ENCODE peak calls at places on chromosomes 12 and 14, in seven cellular contexts. W is NCI-H226, I is epithelial cell of esophagus, B is adipocyte, Z is Right ventricle myocardium inferior, D is DMS79, N is sciatic nerve. T is an unnamed sample.

GRCh38 chr14:32473476-32473875 is 144.4 kb downstream of the AKAP6 start:
- DNase-seq in W (peak; percentile 55), I (peak; percentile 99), B (peak; percentile 53), Z (peak; percentile 11), D (no peak), N (peak; percentile 63), T (peak; percentile 88)

GRCh38 chr14:75738192-75738591 is 77.1 kb downstream of the TTLL5 start:
- DNase-seq in W (no peak), I (no peak), B (peak; percentile 65), Z (no peak), D (no peak), N (no peak), T (no peak)

GRCh38 chr12:64675795-64676194 is 65.5 kb downstream of the RASSF3 start:
- DNase-seq in W (peak; percentile 72), I (no peak), B (peak; percentile 34), Z (no peak), D (no peak), N (no peak), T (peak; percentile 52)

GRCh38 chr14:34926552-34926951 is 51.4 kb upstream of the BAZ1A start:
- DNase-seq in W (peak; percentile 74), I (no peak), B (peak; percentile 30), Z (no peak), D (no peak), N (no peak), T (peak; percentile 52)

GRCh38 chr14:68199465-68200145 is 380.0 kb downstream of the RAD51B start:
- DNase-seq in W (no peak), I (peak; percentile 13), B (peak; percentile 66), Z (peak; percentile 30), D (no peak), N (no peak), T (peak; percentile 87)

GRCh38 chr14:104292084-104292970 is 153.9 kb downstream of the KIF26A start:
- DNase-seq in W (no peak), I (no peak), B (no peak), Z (peak; percentile 56), D (no peak), N (peak; percentile 33), T (no peak)

GRCh38 chr12:118436002-118436724 is 59.8 kb downstream of the SUDS3 start:
- DNase-seq in W (no peak), I (no peak), B (no peak), Z (no peak), D (no peak), N (no peak), T (no peak)

GRCh38 chr12:60437297-60437696 is 841.5 kb downstream of the SLC16A7 start:
- DNase-seq in W (no peak), I (no peak), B (no peak), Z (no peak), D (no peak), N (no peak), T (no peak)

GRCh38 chr14:93090826-93091583 is 24.7 kb downstream of the ITPK1 start:
- DNase-seq in W (peak; percentile 57), I (no peak), B (peak; percentile 20), Z (no peak), D (peak; percentile 85), N (no peak), T (no peak)

GRCh38 chr14:37595809-37596595 is 573 bp downstream of the TTC6 start:
- DNase-seq in W (no peak), I (peak; percentile 96), B (peak; percentile 25), Z (no peak), D (peak; percentile 96), N (peak; percentile 57), T (no peak)

GRCh38 chr14:30227871-30228270 is 300.2 kb upstream of the PRKD1 start:
- DNase-seq in W (peak; percentile 57), I (peak; percentile 84), B (peak; percentile 68), Z (no peak), D (no peak), N (no peak), T (peak; percentile 61)

GRCh38 chr12:1594295-1595025 is at the start of gene FBXL14:
- DNase-seq in W (peak; percentile 86), I (peak; percentile 71), B (peak; percentile 94), Z (peak; percentile 96), D (peak; percentile 46), N (peak; percentile 95), T (peak; percentile 76)

GRCh38 chr14:106129274-106129673 is 602.9 kb downstream of the TMEM121 start:
- DNase-seq in W (no peak), I (no peak), B (no peak), Z (no peak), D (no peak), N (no peak), T (no peak)

GRCh38 chr14:96253140-96253539 is 2.9 kb upstream of the BDKRB1 start:
- DNase-seq in W (peak; percentile 97), I (peak; percentile 88), B (peak; percentile 92), Z (no peak), D (no peak), N (no peak), T (peak; percentile 96)

GRCh38 chr12:122894173-122895121 is 1.5 kb downstream of the VPS37B start:
- DNase-seq in W (no peak), I (peak; percentile 78), B (no peak), Z (no peak), D (no peak), N (no peak), T (no peak)

GRCh38 chr12:121792607-121793500 is 634 bp downstream of the RHOF start:
- DNase-seq in W (no peak), I (no peak), B (no peak), Z (peak; percentile 78), D (no peak), N (peak; percentile 65), T (no peak)

GRCh38 chr14:92253381-92253894 is 69.5 kb upstream of the SLC24A4 start:
- DNase-seq in W (no peak), I (no peak), B (no peak), Z (peak; percentile 60), D (peak; percentile 36), N (no peak), T (no peak)

GRCh38 chr14:72666610-72667009 is 227.3 kb downstream of the DPF3 start:
- DNase-seq in W (peak; percentile 86), I (peak; percentile 91), B (peak; percentile 84), Z (no peak), D (no peak), N (no peak), T (peak; percentile 86)

GRCh38 chr12:31664038-31664437 is 4.5 kb downstream of the ETFBKMT start:
- DNase-seq in W (no peak), I (no peak), B (no peak), Z (no peak), D (no peak), N (no peak), T (no peak)

GRCh38 chr12:46227616-46228015 is 41.2 kb downstream of the SLC38A1 start:
- DNase-seq in W (no peak), I (no peak), B (no peak), Z (no peak), D (no peak), N (no peak), T (no peak)

GRCh38 chr12:2329811-2330210 is 277.0 kb downstream of the CACNA1C start:
- DNase-seq in W (peak; percentile 29), I (no peak), B (no peak), Z (no peak), D (no peak), N (no peak), T (no peak)

GRCh38 chr14:98925362-98926040 is 346.5 kb downstream of the BCL11B start:
- DNase-seq in W (no peak), I (no peak), B (no peak), Z (no peak), D (no peak), N (peak; percentile 19), T (no peak)

GRCh38 chr12:64058541-64059321 is 163.4 kb downstream of the KICS2 start:
- DNase-seq in W (no peak), I (no peak), B (no peak), Z (no peak), D (no peak), N (no peak), T (no peak)

GRCh38 chr14:105180598-105181528 is at the start of gene NUDT14:
- DNase-seq in W (peak; percentile 43), I (peak; percentile 83), B (peak; percentile 77), Z (no peak), D (peak; percentile 62), N (peak; percentile 76), T (no peak)

GRCh38 chr14:91367173-91368171 is 50.1 kb downstream of the CCDC88C start:
- DNase-seq in W (peak; percentile 98), I (peak; percentile 85), B (no peak), Z (no peak), D (peak; percentile 93), N (no peak), T (peak; percentile 97)

T was measured in astrocyte.